ENCODE peak calls at places on chromosomes 3 and 15, in six cellular contexts. X is cardiac muscle cell, Y is osteoblast, N is A673, S is bronchial epithelial cell, R is adipocyte. L is an unnamed sample.
A peak's percentile ranks its signal among the peaks of the same experiment; 100 is the strongest.

GRCh38 chr3:149506965-149507364 is 32.5 kb downstream of the TM4SF4 start:
- DNase-seq in X (no peak), Y (no peak), N (no peak), S (no peak), R (no peak), L (no peak)

GRCh38 chr3:119627461-119627860 is 29.8 kb downstream of the PLA1A start:
- DNase-seq in N (no peak), R (no peak), X (no peak), S (no peak), Y (peak; percentile 51), L (no peak)

GRCh38 chr3:153673853-153674252 is 447.3 kb upstream of the ARHGEF26 start:
- DNase-seq in Y (peak; percentile 38), N (no peak), S (no peak), R (no peak), X (no peak), L (no peak)

GRCh38 chr3:85297291-85297690 is 338.5 kb downstream of the CADM2 start:
- DNase-seq in R (no peak), N (no peak), S (no peak), X (no peak), Y (no peak), L (no peak)

GRCh38 chr15:39584266-39584659 is 3.4 kb downstream of the THBS1 start:
- DNase-seq in X (no peak), N (no peak), R (no peak), Y (no peak), S (no peak), L (no peak)

GRCh38 chr15:33754242-33754641 is 214.1 kb upstream of the CHRM5 start:
- DNase-seq in S (no peak), N (no peak), R (no peak), Y (no peak), X (no peak), L (no peak)

GRCh38 chr15:40266828-40267304 is 16.0 kb downstream of the ANKRD63 start:
- DNase-seq in Y (peak; percentile 100), R (peak; percentile 94), N (peak; percentile 53), X (no peak), S (peak; percentile 93), L (peak; percentile 94)

GRCh38 chr3:65833761-65834505 is 204.8 kb downstream of the MAGI1 start:
- DNase-seq in N (peak; percentile 72), Y (no peak), X (no peak), R (peak; percentile 70), S (peak; percentile 84), L (no peak)

GRCh38 chr3:13885704-13886010 is 5.8 kb upstream of the WNT7A start:
- DNase-seq in R (no peak), N (no peak), S (no peak), Y (no peak), X (no peak), L (no peak)

GRCh38 chr3:4889896-4890295 is 89.3 kb upstream of the BHLHE40 start:
- DNase-seq in X (no peak), N (no peak), R (no peak), Y (no peak), S (no peak), L (no peak)

GRCh38 chr3:126911162-126912026 is 71.5 kb upstream of the PLXNA1 start:
- DNase-seq in X (no peak), Y (peak; percentile 97), R (peak; percentile 65), S (peak; percentile 99), N (peak; percentile 61), L (peak; percentile 99)

GRCh38 chr15:62482715-62483429 is 317.8 kb upstream of the C2CD4B start:
- DNase-seq in N (peak; percentile 37), R (peak; percentile 18), S (peak; percentile 12), Y (peak; percentile 82), X (peak; percentile 76), L (peak; percentile 44)

GRCh38 chr3:11661827-11662226 is 18.1 kb upstream of the VGLL4 start:
- DNase-seq in S (peak; percentile 33), R (peak; percentile 26), N (peak; percentile 52), Y (peak; percentile 76), X (no peak), L (peak; percentile 26)

GRCh38 chr3:191238321-191238817 is 39.3 kb downstream of the OSTN start:
- DNase-seq in Y (peak; percentile 65), X (no peak), N (no peak), R (peak; percentile 70), S (peak; percentile 94), L (no peak)

GRCh38 chr3:23992051-23992628 is 47.1 kb downstream of the NR1D2 start:
- DNase-seq in Y (peak; percentile 63), N (peak; percentile 99), S (peak; percentile 89), R (no peak), X (no peak), L (peak; percentile 15)

DNA sequence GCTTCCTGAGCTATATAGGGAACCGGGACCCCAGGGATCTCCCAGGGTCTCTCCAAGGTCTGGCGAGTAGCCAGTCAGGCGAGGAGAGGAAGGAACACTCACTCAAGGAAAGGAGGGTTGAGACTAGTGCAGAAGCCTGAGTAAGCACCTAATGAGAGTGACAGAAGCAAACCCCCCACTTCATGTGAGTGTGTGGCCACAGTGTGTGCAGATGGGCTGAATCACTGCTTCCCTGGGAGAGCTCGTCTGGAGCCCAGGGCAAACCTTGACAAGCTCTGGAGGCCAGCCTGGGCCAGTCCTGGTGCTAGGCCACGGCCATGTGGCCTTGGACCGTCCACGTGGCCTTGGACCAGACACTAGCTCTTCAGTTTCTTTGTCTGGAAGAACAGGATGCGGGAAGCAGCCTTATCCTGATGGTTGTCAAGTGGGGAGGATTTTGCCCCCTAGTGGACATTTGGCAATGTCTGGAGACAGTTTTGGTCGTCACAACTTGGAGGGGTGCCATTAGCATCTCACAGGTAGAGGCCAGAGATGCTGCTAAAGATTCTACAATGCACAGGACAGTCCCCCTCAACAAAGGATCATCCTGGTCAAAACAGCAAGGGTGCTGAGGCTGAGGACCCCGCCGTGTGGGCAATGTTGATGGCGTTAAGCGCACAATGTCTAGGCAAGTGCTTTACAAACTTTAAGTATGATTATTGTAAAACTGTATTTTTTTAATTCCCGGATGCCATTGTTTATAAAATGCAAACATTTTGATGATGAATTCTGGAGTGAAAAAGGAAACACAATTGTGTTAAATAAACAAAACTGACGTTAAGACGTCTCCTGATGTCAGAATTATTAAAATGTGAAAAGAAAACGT is 34.8 kb upstream of the CTSH start:
- DNase-seq in R (peak; percentile 72), Y (peak; percentile 90), S (peak; percentile 82), N (peak; percentile 85), X (peak; percentile 76), L (peak; percentile 63)
- H3K4me3 ChIP-seq in R (no peak overlapping the region), Y (no peak overlapping the region), S (no peak overlapping the region), N (no peak overlapping the region), X (no peak overlapping the region), L (no peak overlapping the region)

GRCh38 chr3:183930069-183930468 is 45.4 kb upstream of the PARL start:
- DNase-seq in X (no peak), Y (no peak), R (no peak), S (no peak), N (no peak), L (no peak)

GRCh38 chr3:183924543-183924942 is 39.9 kb upstream of the PARL start:
- DNase-seq in S (peak; percentile 65), R (no peak), X (no peak), Y (no peak), N (no peak), L (no peak)

GRCh38 chr3:183924956-183925355 is 40.3 kb upstream of the PARL start:
- DNase-seq in Y (peak; percentile 94), S (peak; percentile 100), R (peak; percentile 28), N (no peak), X (no peak), L (no peak)

GRCh38 chr3:183931881-183932280 is 47.2 kb upstream of the PARL start:
- DNase-seq in R (no peak), X (no peak), S (no peak), N (no peak), Y (no peak), L (no peak)

GRCh38 chr3:183927059-183927458 is 42.4 kb upstream of the PARL start:
- DNase-seq in N (no peak), X (no peak), S (no peak), Y (no peak), R (no peak), L (no peak)
- H3K36me3 ChIP-seq in N (no peaks in the 10 kb centered on the region), X (peaks cover 50% of the 10 kb centered on the region), S (peaks cover 12% of the 10 kb centered on the region), Y (peaks cover 2% of the 10 kb centered on the region), R (peaks cover 41% of the 10 kb centered on the region), L (peaks cover 13% of the 10 kb centered on the region)

GRCh38 chr15:59260090-59260489 is 53.4 kb downstream of the LDHAL6B start:
- DNase-seq in N (no peak), R (no peak), X (no peak), S (no peak), Y (no peak), L (no peak)

GRCh38 chr15:59259137-59259943 is 52.7 kb downstream of the LDHAL6B start:
- DNase-seq in X (no peak), Y (no peak), S (no peak), N (no peak), R (no peak), L (no peak)

GRCh38 chr15:59256538-59256937 is 49.9 kb downstream of the LDHAL6B start:
- DNase-seq in Y (no peak), N (no peak), X (no peak), R (no peak), S (no peak), L (no peak)

GRCh38 chr15:59255647-59256380 is 49.2 kb downstream of the LDHAL6B start:
- DNase-seq in X (no peak), S (peak; percentile 41), Y (no peak), N (no peak), R (no peak), L (no peak)

GRCh38 chr15:59258317-59258716 is 51.7 kb downstream of the LDHAL6B start:
- DNase-seq in Y (no peak), S (no peak), R (no peak), N (no peak), X (no peak), L (no peak)
- H3K27me3 ChIP-seq in Y (no peaks in the 10 kb centered on the region), S (no peaks in the 10 kb centered on the region), R (no peaks in the 10 kb centered on the region), N (no peaks in the 10 kb centered on the region), X (no peaks in the 10 kb centered on the region), L (no peaks in the 10 kb centered on the region)

DNA sequence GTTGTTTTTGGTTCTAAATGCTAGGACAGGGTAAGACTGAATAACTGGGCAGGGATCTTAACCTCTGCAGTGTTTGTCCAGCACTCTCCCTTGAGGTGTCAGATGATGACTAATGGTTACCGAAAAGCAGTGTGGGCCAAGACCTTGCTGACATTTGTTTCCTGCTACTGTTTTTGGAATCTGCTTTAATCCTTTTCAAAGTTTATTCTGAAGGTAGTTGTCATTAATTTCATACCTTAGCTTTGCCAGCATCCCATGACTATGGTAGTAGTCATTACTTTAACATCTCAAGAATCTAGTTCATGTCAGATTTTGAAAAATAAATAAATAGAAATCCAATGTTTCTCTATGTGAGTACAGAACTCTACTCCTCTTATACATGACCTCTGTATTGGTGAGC is 117.0 kb downstream of the P3H2 start:
- DNase-seq in X (no peak), Y (peak; percentile 80), S (peak; percentile 84), N (no peak), R (peak; percentile 57), L (peak; percentile 93)
- H3K4me3 ChIP-seq in X (no peak overlapping the region), Y (no peak overlapping the region), S (no peak overlapping the region), N (no peak overlapping the region), R (no peak overlapping the region), L (no peak overlapping the region)